ENCODE peak calls at places on chromosomes 13 and 19, in four cellular contexts. One of them, this sample, is unnamed.

GRCh38 chr19:12112238-12112637 is 27.9 kb downstream of the ZNF20 start:
- DNase-seq in GM23338: peak
- DNase-seq in MM.1S: no peak
- DNase-seq in fibroblast of lung: no peak
- DNase-seq in this sample: no peak

GRCh38 chr19:12994701-12995595 is at the start of gene NFIX:
- DNase-seq in GM23338: peak
- DNase-seq in fibroblast of lung: peak
- DNase-seq in MM.1S: peak
- DNase-seq in this sample: no peak

GRCh38 chr13:112729408-112729807 is 39.6 kb downstream of the ATP11A start:
- DNase-seq in MM.1S: no peak
- DNase-seq in GM23338: no peak
- DNase-seq in fibroblast of lung: no peak
- DNase-seq in this sample: no peak

GRCh38 chr19:2289714-2290435 is 7.9 kb upstream of the PEAK3 start:
- DNase-seq in MM.1S: peak
- DNase-seq in GM23338: peak
- DNase-seq in fibroblast of lung: no peak
- DNase-seq in this sample: no peak

GRCh38 chr13:96397807-96398206 is 307.9 kb downstream of the HS6ST3 start:
- DNase-seq in GM23338: no peak
- DNase-seq in MM.1S: no peak
- DNase-seq in fibroblast of lung: no peak
- DNase-seq in this sample: no peak

GRCh38 chr13:57865600-57866294 is 234.2 kb downstream of the PCDH17 start:
- DNase-seq in GM23338: no peak
- DNase-seq in fibroblast of lung: no peak
- DNase-seq in MM.1S: no peak
- DNase-seq in this sample: no peak

GRCh38 chr19:35404879-35405622 is 34.2 kb downstream of the GPR42 start:
- DNase-seq in GM23338: peak
- DNase-seq in MM.1S: no peak
- DNase-seq in fibroblast of lung: peak
- DNase-seq in this sample: peak

GRCh38 chr13:89897681-89898080 is 1449.8 kb upstream of the MIR17HG start:
- DNase-seq in fibroblast of lung: no peak
- DNase-seq in MM.1S: peak
- DNase-seq in GM23338: no peak
- DNase-seq in this sample: no peak

GRCh38 chr19:33411621-33412180 is 38.2 kb downstream of the CEBPG start:
- DNase-seq in GM23338: no peak
- DNase-seq in fibroblast of lung: no peak
- DNase-seq in MM.1S: no peak
- DNase-seq in this sample: no peak

GRCh38 chr19:10315335-10316214 is at the start of gene FDX2:
- DNase-seq in fibroblast of lung: peak
- DNase-seq in GM23338: peak
- DNase-seq in MM.1S: peak
- DNase-seq in this sample: peak

GRCh38 chr13:42569576-42570344 is 4.2 kb upstream of the TNFSF11 start:
- DNase-seq in fibroblast of lung: no peak
- DNase-seq in GM23338: no peak
- DNase-seq in MM.1S: no peak
- DNase-seq in this sample: no peak

GRCh38 chr13:94480672-94481145 is 1.2 kb upstream of the DCT start:
- DNase-seq in GM23338: no peak
- DNase-seq in MM.1S: no peak
- DNase-seq in fibroblast of lung: peak
- DNase-seq in this sample: peak

GRCh38 chr19:46521241-46521640 is 25.6 kb upstream of the PNMA8B start:
- DNase-seq in MM.1S: no peak
- DNase-seq in fibroblast of lung: no peak
- DNase-seq in GM23338: no peak
- DNase-seq in this sample: no peak

GRCh38 chr13:25632166-25632888 is 260.6 kb downstream of the ATP8A2 start:
- DNase-seq in GM23338: peak
- DNase-seq in MM.1S: no peak
- DNase-seq in fibroblast of lung: no peak
- DNase-seq in this sample: no peak

GRCh38 chr13:69423844-69424243 is 683.8 kb upstream of the ATXN8OS start:
- DNase-seq in GM23338: no peak
- DNase-seq in MM.1S: no peak
- DNase-seq in fibroblast of lung: no peak
- DNase-seq in this sample: no peak

GRCh38 chr19:18520848-18521691 is 800 bp downstream of the ELL start:
- DNase-seq in MM.1S: peak
- DNase-seq in fibroblast of lung: no peak
- DNase-seq in GM23338: peak
- DNase-seq in this sample: no peak

GRCh38 chr19:29724102-29724641 is 9.1 kb upstream of the C19orf12 start:
- DNase-seq in MM.1S: no peak
- DNase-seq in GM23338: peak
- DNase-seq in fibroblast of lung: peak
- DNase-seq in this sample: peak

GRCh38 chr19:7692417-7693088 is 9.4 kb downstream of the FCER2 start:
- DNase-seq in fibroblast of lung: no peak
- DNase-seq in GM23338: no peak
- DNase-seq in MM.1S: no peak
- DNase-seq in this sample: no peak

GRCh38 chr13:26985285-26985878 is 186.2 kb downstream of the USP12 start:
- DNase-seq in GM23338: peak
- DNase-seq in MM.1S: peak
- DNase-seq in fibroblast of lung: peak
- DNase-seq in this sample: peak

GRCh38 chr13:106369091-106369490 is 166.4 kb downstream of the EFNB2 start:
- DNase-seq in fibroblast of lung: peak
- DNase-seq in GM23338: no peak
- DNase-seq in MM.1S: no peak
- DNase-seq in this sample: peak

GRCh38 chr13:33229446-33230177 is 55.9 kb downstream of the STARD13 start:
- DNase-seq in MM.1S: no peak
- DNase-seq in fibroblast of lung: no peak
- DNase-seq in GM23338: no peak
- DNase-seq in this sample: no peak

GRCh38 chr13:45538382-45538781 is 73.6 kb downstream of the COG3 start:
- DNase-seq in GM23338: no peak
- DNase-seq in MM.1S: no peak
- DNase-seq in fibroblast of lung: no peak
- DNase-seq in this sample: no peak

GRCh38 chr13:74641586-74641985 is 507.4 kb upstream of the KLF12 start:
- DNase-seq in GM23338: no peak
- DNase-seq in MM.1S: no peak
- DNase-seq in fibroblast of lung: peak
- DNase-seq in this sample: peak

DNA sequence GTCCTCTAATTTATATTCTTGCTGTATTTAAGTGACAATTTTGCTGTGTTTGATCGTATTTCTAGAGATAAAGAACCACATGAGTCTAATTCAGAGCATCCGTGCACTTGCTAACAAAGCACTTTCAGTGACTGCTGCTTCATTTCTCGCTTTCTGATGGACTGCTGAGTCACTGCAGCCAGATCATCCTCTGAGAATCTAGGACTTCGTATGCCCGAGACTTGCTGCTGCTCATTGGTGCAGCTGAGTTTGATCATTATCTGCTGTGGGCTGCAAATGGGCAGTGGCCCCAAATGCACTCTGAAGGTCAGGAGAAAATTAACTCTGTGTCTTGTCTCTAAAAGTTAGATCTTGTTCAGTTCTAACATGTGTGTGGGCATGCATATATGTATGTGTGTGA is 342.5 kb downstream of the MTUS2 start:
- DNase-seq in MM.1S: peak
- DNase-seq in GM23338: no peak
- DNase-seq in fibroblast of lung: peak
- DNase-seq in this sample: peak
- TF ChIP-seq CTCF in MM.1S: no peak
- TF ChIP-seq CTCF in GM23338: no peak
- TF ChIP-seq CTCF in fibroblast of lung: no peak
- TF ChIP-seq CTCF in this sample: no peak

DNA sequence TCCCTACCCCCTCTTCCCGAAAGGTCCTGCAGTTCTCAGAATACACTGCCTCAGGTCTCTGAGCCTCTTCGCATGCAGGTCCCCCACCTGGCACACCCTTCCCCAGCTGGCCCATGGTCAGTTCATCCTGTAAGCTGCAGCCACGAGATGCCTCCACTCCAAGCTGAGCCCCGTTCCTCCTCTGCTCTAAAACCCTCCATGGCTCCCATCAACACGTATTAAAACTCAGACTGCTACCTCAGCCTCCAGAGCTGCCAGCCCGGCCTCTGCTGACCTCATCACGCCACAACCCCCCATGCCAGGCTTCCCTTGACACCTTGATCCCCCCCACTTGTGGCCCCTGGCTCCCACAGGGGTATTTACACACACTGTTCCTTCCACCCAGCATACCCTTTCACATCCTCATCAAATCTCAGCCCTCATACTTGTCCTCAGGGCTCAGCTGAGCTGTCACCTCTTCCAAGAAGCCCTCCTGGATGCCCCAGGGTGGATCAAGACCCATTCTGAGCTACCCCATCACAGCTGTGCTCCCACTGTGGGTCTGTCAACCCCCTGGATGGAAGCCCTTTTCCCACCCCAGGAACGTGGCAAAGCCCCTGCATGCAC is 48.9 kb downstream of the PTPRS start:
- DNase-seq in GM23338: no peak
- DNase-seq in MM.1S: no peak
- DNase-seq in fibroblast of lung: no peak
- DNase-seq in this sample: no peak
- H3K4me3 ChIP-seq in GM23338: peak
- H3K4me3 ChIP-seq in MM.1S: no peak
- H3K4me3 ChIP-seq in fibroblast of lung: peak
- H3K4me3 ChIP-seq in this sample: peak

GRCh38 chr13:30752201-30752797 is 17.0 kb downstream of the ALOX5AP start:
- DNase-seq in GM23338: no peak
- DNase-seq in fibroblast of lung: peak
- DNase-seq in MM.1S: no peak
- DNase-seq in this sample: peak
- H3K4me2 ChIP-seq in GM23338: no peak
- H3K4me2 ChIP-seq in fibroblast of lung: no peak
- H3K4me2 ChIP-seq in MM.1S: no peak
- H3K4me2 ChIP-seq in this sample: no peak

DNA sequence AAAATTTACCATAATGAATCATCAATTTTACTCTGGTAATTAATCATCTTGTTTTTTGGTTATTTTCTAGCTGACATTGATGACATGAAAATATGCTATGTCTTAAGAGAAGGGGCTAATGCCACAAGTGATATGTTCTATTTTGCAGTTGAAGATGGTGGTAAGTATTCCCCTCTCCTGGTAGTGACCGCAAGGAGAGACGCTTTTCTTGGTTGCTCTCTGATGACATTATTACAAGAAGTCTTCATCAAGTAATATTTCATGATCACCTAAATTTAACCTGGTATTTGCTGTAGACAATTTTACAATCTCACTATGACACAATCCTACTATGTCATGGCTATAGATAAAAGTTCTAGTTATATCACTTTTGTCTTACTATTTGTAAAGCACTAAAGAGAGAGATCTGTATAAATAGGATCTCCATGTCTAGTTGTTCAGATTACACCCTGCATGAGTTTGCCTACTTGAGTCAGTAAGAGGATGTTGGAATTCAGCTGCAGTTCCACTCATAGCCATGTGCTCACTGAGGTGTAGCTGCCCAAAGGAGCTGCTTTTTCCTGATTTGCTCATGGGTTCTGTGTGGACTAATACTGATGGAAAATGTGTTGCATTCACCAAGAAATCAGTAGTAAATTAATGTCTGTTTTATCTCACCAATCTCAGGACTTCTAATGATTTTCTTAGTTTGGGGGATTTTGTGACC is 10.9 kb downstream of the FREM2 start:
- DNase-seq in fibroblast of lung: no peak
- DNase-seq in GM23338: peak
- DNase-seq in MM.1S: no peak
- DNase-seq in this sample: no peak
- TF ChIP-seq CTCF in fibroblast of lung: no peak
- TF ChIP-seq CTCF in GM23338: peak
- TF ChIP-seq CTCF in MM.1S: no peak
- TF ChIP-seq CTCF in this sample: no peak

DNA sequence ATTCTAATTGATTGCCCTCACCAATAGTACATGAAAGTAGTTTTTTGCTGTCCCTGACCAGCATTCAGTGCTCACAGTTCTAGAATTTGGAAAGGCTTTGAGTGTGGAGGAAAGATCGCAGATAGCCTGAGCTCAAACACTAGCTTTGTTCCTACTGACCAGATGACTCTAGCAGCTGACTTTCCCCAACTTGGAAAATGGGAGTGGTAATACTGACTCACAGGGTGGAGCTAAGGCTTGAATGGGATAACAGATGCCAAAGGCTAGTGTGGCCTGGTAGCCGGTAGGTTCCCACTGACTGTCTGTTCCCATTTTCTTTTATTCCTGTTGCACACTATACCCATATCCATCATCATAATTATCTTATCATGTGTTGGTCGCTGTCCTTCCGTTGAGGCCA is 3.7 kb downstream of the ZSCAN22 start:
- DNase-seq in GM23338: peak
- DNase-seq in MM.1S: no peak
- DNase-seq in fibroblast of lung: peak
- DNase-seq in this sample: peak
- H3K4me3 ChIP-seq in GM23338: no peak
- H3K4me3 ChIP-seq in MM.1S: no peak
- H3K4me3 ChIP-seq in fibroblast of lung: no peak
- H3K4me3 ChIP-seq in this sample: no peak

GRCh38 chr13:80442613-80443012 is 101.7 kb upstream of the SPRY2 start:
- DNase-seq in GM23338: no peak
- DNase-seq in MM.1S: no peak
- DNase-seq in fibroblast of lung: no peak
- DNase-seq in this sample: no peak

GRCh38 chr13:80438521-80438920 is 97.6 kb upstream of the SPRY2 start:
- DNase-seq in GM23338: no peak
- DNase-seq in fibroblast of lung: no peak
- DNase-seq in MM.1S: no peak
- DNase-seq in this sample: no peak

GRCh38 chr13:80436571-80437169 is 95.7 kb upstream of the SPRY2 start:
- DNase-seq in fibroblast of lung: peak
- DNase-seq in MM.1S: no peak
- DNase-seq in GM23338: no peak
- DNase-seq in this sample: peak

GRCh38 chr13:80441968-80442367 is 101.0 kb upstream of the SPRY2 start:
- DNase-seq in fibroblast of lung: no peak
- DNase-seq in MM.1S: no peak
- DNase-seq in GM23338: no peak
- DNase-seq in this sample: no peak

DNA sequence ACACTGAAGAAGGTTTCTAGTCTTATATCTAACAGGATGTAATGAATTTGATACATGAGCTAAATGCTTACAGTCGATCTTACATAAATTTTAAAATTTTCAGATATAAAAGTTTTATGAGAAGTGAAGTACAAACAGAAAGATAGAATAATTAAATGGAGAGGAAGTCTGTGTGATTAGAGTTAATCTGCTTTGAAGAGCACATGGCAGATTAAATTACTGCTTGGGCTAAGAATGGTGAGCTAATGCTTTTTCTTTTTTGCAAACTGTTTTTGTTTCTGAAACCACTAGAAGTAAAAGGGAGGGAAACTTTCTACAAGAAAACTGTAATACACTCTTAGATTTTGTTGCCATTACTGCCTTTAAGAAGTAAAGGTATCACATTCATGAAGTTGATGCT is 96.3 kb upstream of the SPRY2 start:
- DNase-seq in MM.1S: no peak
- DNase-seq in GM23338: no peak
- DNase-seq in fibroblast of lung: no peak
- DNase-seq in this sample: no peak
- H3K4me2 ChIP-seq in MM.1S: no peak
- H3K4me2 ChIP-seq in GM23338: no peak
- H3K4me2 ChIP-seq in fibroblast of lung: no peak
- H3K4me2 ChIP-seq in this sample: no peak

This sample was measured in astrocyte.